ENCODE peak calls at places on chromosomes 7 and 10, in six cellular contexts. A, Z, P, Q, D and T are unnamed samples.

GRCh38 chr7:128830231-128831177 is at the start of gene FLNC:
- DNase-seq in A (peak), Z (no peak), P (no peak), Q (no peak), D (no peak), T (peak)

GRCh38 chr7:87225696-87226095 is 6.2 kb upstream of the TMEM243 start:
- DNase-seq in A (no peak), Z (no peak), P (no peak), Q (peak), D (peak), T (no peak)

GRCh38 chr7:84640637-84641036 is 446.0 kb upstream of the SEMA3A start:
- DNase-seq in A (no peak), Z (no peak), P (no peak), Q (no peak), D (no peak), T (no peak)

GRCh38 chr7:75711634-75712494 is 26.9 kb downstream of the HIP1 start:
- DNase-seq in A (no peak), Z (no peak), P (no peak), Q (no peak), D (peak), T (no peak)

GRCh38 chr7:1425292-1426136 is 33.8 kb downstream of the MICALL2 start:
- DNase-seq in A (peak), Z (no peak), P (no peak), Q (no peak), D (no peak), T (peak)

GRCh38 chr10:85043207-85043606 is 714.8 kb downstream of the CCSER2 start:
- DNase-seq in A (no peak), Z (no peak), P (no peak), Q (no peak), D (no peak), T (no peak)

GRCh38 chr7:134364619-134365037 is 47.9 kb upstream of the SLC35B4 start:
- DNase-seq in A (peak), Z (no peak), P (no peak), Q (peak), D (peak), T (no peak)

GRCh38 chr10:124288928-124289921 is 129.5 kb downstream of the OAT start:
- DNase-seq in A (no peak), Z (no peak), P (no peak), Q (no peak), D (no peak), T (no peak)

GRCh38 chr10:34931216-34931615 is 116.1 kb upstream of the PARD3 start:
- DNase-seq in A (no peak), Z (no peak), P (no peak), Q (no peak), D (no peak), T (no peak)

GRCh38 chr10:71547290-71547689 is 150.6 kb downstream of the CDH23 start:
- DNase-seq in A (no peak), Z (no peak), P (no peak), Q (no peak), D (no peak), T (no peak)

GRCh38 chr7:87152897-87153641 is 816 bp downstream of the DMTF1 start:
- DNase-seq in A (no peak), Z (peak), P (peak), Q (no peak), D (peak), T (peak)

GRCh38 chr10:69237528-69238159 is 17.5 kb downstream of the HKDC1 start:
- DNase-seq in A (peak), Z (peak), P (peak), Q (peak), D (peak), T (peak)

GRCh38 chr7:107007892-107008287 is 36.6 kb upstream of the PRKAR2B start:
- DNase-seq in A (no peak), Z (no peak), P (no peak), Q (no peak), D (no peak), T (no peak)

GRCh38 chr10:124157286-124157685 is 63.9 kb upstream of the CHST15 start:
- DNase-seq in A (no peak), Z (no peak), P (no peak), Q (no peak), D (no peak), T (no peak)

GRCh38 chr7:17422966-17423365 is 124.5 kb downstream of the AHR start:
- DNase-seq in A (no peak), Z (no peak), P (no peak), Q (no peak), D (peak), T (no peak)

GRCh38 chr7:47333131-47333887 is 248.6 kb downstream of the TNS3 start:
- DNase-seq in A (no peak), Z (no peak), P (no peak), Q (no peak), D (no peak), T (no peak)

GRCh38 chr7:50356212-50356944 is 51.9 kb downstream of the IKZF1 start:
- DNase-seq in A (no peak), Z (peak), P (no peak), Q (no peak), D (no peak), T (no peak)

GRCh38 chr7:23618241-23618640 is 21.1 kb downstream of the CCDC126 start:
- DNase-seq in A (no peak), Z (no peak), P (no peak), Q (no peak), D (peak), T (no peak)

GRCh38 chr10:88152720-88153119 is 289.3 kb downstream of the PTEN start:
- DNase-seq in A (peak), Z (no peak), P (peak), Q (peak), D (peak), T (no peak)

GRCh38 chr10:63723741-63724140 is 202.5 kb downstream of the REEP3 start:
- DNase-seq in A (no peak), Z (no peak), P (no peak), Q (no peak), D (no peak), T (no peak)

GRCh38 chr10:78752708-78753107 is 316.1 kb upstream of the ZMIZ1 start:
- DNase-seq in A (no peak), Z (no peak), P (no peak), Q (no peak), D (no peak), T (no peak)

GRCh38 chr10:126397640-126398382 is 9.5 kb upstream of the ADAM12 start:
- DNase-seq in A (peak), Z (no peak), P (no peak), Q (peak), D (peak), T (no peak)